ENCODE peak calls at places on chromosomes 1 and 21, in five cellular contexts. I, C, S, X and J are unnamed samples. For H3K36me3, the result is how much of the 10 kb centered on the place peaks cover.

GRCh38 chr1:20555025-20555757 is 2.8 kb downstream of the FAM43B start:
- DNase-seq in S (no peak), C (peak), X (no peak), I (no peak), J (no peak)

GRCh38 chr1:216210081-216210480 is 213.2 kb downstream of the USH2A start:
- DNase-seq in X (no peak), S (no peak), C (no peak), I (no peak), J (peak)

GRCh38 chr1:107933736-107934135 is 31.2 kb downstream of the VAV3 start:
- DNase-seq in C (no peak), X (no peak), S (no peak), I (no peak), J (no peak)

GRCh38 chr1:53342735-53343470 is 15.0 kb upstream of the LRP8 start:
- DNase-seq in C (peak), X (no peak), S (no peak), I (no peak), J (no peak)

GRCh38 chr1:221845650-221846371 is 103.9 kb upstream of the DUSP10 start:
- DNase-seq in S (no peak), C (no peak), X (peak), I (no peak), J (no peak)

GRCh38 chr1:95640746-95641145 is 406.7 kb downstream of the RWDD3 start:
- DNase-seq in S (no peak), C (no peak), X (peak), I (no peak), J (no peak)

GRCh38 chr21:43733529-43734071 is 14.7 kb downstream of the PDXK start:
- DNase-seq in X (no peak), I (no peak), S (no peak), C (no peak), J (no peak)

GRCh38 chr1:51236548-51237312 is 657 bp downstream of the RNF11 start:
- DNase-seq in I (no peak), S (peak), X (peak), C (peak), J (peak)

GRCh38 chr1:40646385-40646784 is 19.1 kb downstream of the RIMS3 start:
- DNase-seq in C (no peak), X (no peak), I (no peak), S (no peak), J (no peak)

GRCh38 chr1:203531063-203531462 is 37.1 kb downstream of the OPTC start:
- DNase-seq in S (no peak), C (no peak), X (no peak), I (no peak), J (no peak)

GRCh38 chr1:247552231-247552630 is 3.3 kb downstream of the GCSAML start:
- DNase-seq in X (no peak), S (no peak), C (no peak), I (no peak), J (no peak)

GRCh38 chr1:178684542-178685000 is 40.5 kb upstream of the RALGPS2 start:
- DNase-seq in X (no peak), I (no peak), S (no peak), C (no peak), J (peak)

GRCh38 chr1:178690496-178690895 is 34.5 kb upstream of the RALGPS2 start:
- DNase-seq in C (no peak), X (no peak), S (no peak), I (no peak), J (no peak)

GRCh38 chr1:178686407-178686806 is 38.6 kb upstream of the RALGPS2 start:
- DNase-seq in C (no peak), X (no peak), I (no peak), S (no peak), J (no peak)

GRCh38 chr1:178689769-178690168 is 35.3 kb upstream of the RALGPS2 start:
- DNase-seq in S (no peak), C (no peak), X (no peak), I (no peak), J (no peak)

GRCh38 chr1:178688244-178688643 is 36.8 kb upstream of the RALGPS2 start:
- DNase-seq in S (no peak), X (no peak), I (no peak), C (no peak), J (no peak)
- H3K36me3 ChIP-seq in S (under half), X (under half), I (under half), C (under half), J (under half)

GRCh38 chr1:167408355-167408754 is 110.0 kb downstream of the CD247 start:
- DNase-seq in C (no peak), S (no peak), X (no peak), I (no peak), J (no peak)
- H3K36me3 ChIP-seq in C (under half), S (under half), X (under half), I (under half), J (under half)

DNA sequence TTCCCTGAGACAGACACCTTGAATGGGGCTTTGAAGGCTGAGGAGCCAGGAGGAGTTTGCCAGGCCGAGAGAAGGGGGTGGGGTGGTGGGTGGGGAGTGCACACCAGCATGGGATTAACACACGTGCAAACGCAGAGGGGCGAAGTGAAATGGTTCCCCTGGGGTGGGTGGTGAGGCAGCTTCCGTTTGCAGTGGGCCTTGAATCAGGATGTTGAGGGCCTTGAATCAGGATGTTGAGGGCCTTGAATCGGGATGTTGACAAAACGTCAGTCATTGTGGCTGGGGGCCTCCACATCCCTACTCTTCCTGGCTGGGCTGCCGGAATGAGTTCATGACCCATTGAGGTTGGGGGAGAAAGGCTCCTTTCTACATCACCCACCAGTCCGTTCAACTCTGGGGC is 16.6 kb downstream of the LDLRAP1 start:
- DNase-seq in X (no peak), C (peak), I (no peak), S (no peak), J (no peak)
- H3K36me3 ChIP-seq in X (half or more), C (under half), I (under half), S (under half), J (under half)

DNA sequence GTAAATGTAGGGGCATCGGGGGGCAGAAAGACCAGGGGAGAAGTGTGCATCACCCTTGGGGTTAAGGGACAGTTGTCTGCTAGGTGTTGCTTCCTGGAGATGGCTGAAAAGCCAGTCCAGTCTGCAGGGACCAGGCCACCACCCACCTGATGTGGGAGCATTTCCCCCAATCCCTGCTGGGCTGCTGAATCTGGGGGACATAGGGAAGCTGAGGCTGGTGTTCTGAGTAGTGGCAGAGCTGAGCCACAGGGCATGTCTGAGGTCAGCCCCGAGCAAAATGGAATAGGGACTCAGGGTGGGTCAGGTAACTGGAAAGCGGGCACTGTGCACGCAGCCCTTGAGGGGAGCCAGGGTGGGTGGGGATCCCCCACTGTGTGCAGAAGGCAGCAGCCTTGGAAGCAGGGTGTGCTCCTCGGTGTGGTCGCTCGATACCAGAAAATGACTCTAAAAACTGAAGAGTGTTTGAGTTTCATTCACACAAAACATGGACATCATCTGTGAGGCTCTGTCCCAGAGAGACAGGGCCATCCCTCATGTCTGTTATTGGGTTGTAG is 2.4 kb upstream of the CCNL2 start:
- DNase-seq in I (no peak), C (no peak), S (no peak), X (no peak), J (no peak)
- H3K36me3 ChIP-seq in I (half or more), C (under half), S (under half), X (half or more), J (half or more)

GRCh38 chr21:39660191-39660590 is 47.5 kb downstream of the B3GALT5 start:
- DNase-seq in C (no peak), S (no peak), X (no peak), I (no peak), J (no peak)
- H3K36me3 ChIP-seq in C (under half), S (under half), X (under half), I (under half), J (under half)

GRCh38 chr1:151289080-151289935 is 7.2 kb downstream of the ZNF687 start:
- DNase-seq in I (no peak), S (no peak), C (no peak), X (no peak), J (no peak)
- H3K36me3 ChIP-seq in I (half or more), S (under half), C (under half), X (half or more), J (half or more)

GRCh38 chr1:31659889-31660288 is 15.2 kb upstream of the PEF1 start:
- DNase-seq in I (no peak), S (no peak), X (no peak), C (no peak), J (no peak)
- H3K36me3 ChIP-seq in I (under half), S (under half), X (under half), C (under half), J (half or more)